ENCODE peak calls at places on chromosome 6, in seven cellular contexts. I is stromal cell of bone marrow; P is effector memory CD4-positive, alpha-beta T cell; S is T-helper 17 cell; A is endodermal cell; F is activated CD8-positive, alpha-beta memory T cell treated with anti-CD3 and anti-CD28 coated beads for 48 hours; D is EL. O is an unnamed sample.

GRCh38 chr6:1708141-1708540 is 98.4 kb downstream of the FOXC1 start:
- DNase-seq in S (no peak), P (no peak), I (no peak), F (no peak), D (no peak), A (no peak), O (no peak)

GRCh38 chr6:11317885-11318771 is 85.7 kb upstream of the NEDD9 start:
- DNase-seq in A (peak; percentile 62), S (peak; percentile 31), D (peak; percentile 96), F (no peak), I (peak; percentile 97), P (peak; percentile 64), O (peak; percentile 61)

GRCh38 chr6:136213853-136214252 is 36.3 kb downstream of the MTFR2 start:
- DNase-seq in F (no peak), A (no peak), S (no peak), D (no peak), I (no peak), P (no peak), O (no peak)

GRCh38 chr6:43308101-43308989 is at the start of gene CRIP3:
- DNase-seq in S (peak; percentile 29), D (peak; percentile 29), P (peak; percentile 34), I (peak; percentile 34), A (peak; percentile 93), F (no peak), O (no peak)

GRCh38 chr6:20876016-20876415 is 341.8 kb downstream of the CDKAL1 start:
- DNase-seq in A (no peak), D (peak; percentile 81), I (no peak), S (no peak), F (no peak), P (no peak), O (no peak)

GRCh38 chr6:116533233-116533957 is 12.1 kb downstream of the TRAPPC3L start:
- DNase-seq in D (no peak), A (peak; percentile 79), S (no peak), F (no peak), P (no peak), I (no peak), O (no peak)

GRCh38 chr6:35454843-35455110 is 2.6 kb downstream of the FANCE start:
- DNase-seq in D (no peak), S (no peak), I (no peak), A (no peak), F (no peak), P (no peak), O (no peak)

GRCh38 chr6:39452306-39452705 is 129.8 kb upstream of the KCNK16 start:
- DNase-seq in P (no peak), A (no peak), D (peak; percentile 73), F (no peak), I (no peak), S (no peak), O (no peak)

GRCh38 chr6:48151142-48151541 is 40.1 kb upstream of the PTCHD4 start:
- DNase-seq in P (no peak), S (no peak), A (no peak), D (peak; percentile 47), F (no peak), I (peak; percentile 26), O (no peak)

GRCh38 chr6:143745160-143746133 is 67.7 kb downstream of the PHACTR2 start:
- DNase-seq in A (peak; percentile 78), D (peak; percentile 2), I (no peak), S (no peak), P (no peak), F (no peak), O (no peak)

GRCh38 chr6:110217255-110217654 is 37.0 kb downstream of the CDC40 start:
- DNase-seq in A (peak; percentile 46), P (no peak), I (no peak), S (no peak), D (peak; percentile 57), F (no peak), O (no peak)

GRCh38 chr6:158751192-158751591 is 68.0 kb downstream of the EZR start:
- DNase-seq in P (no peak), D (no peak), S (no peak), F (no peak), A (no peak), I (no peak), O (no peak)

GRCh38 chr6:139262519-139263300 is 29.1 kb downstream of the TXLNB start:
- DNase-seq in A (no peak), I (no peak), F (no peak), P (no peak), S (no peak), D (no peak), O (no peak)